ENCODE peak calls at places on chromosomes 12 and 14, in eight cellular contexts. One of them, this sample, is unnamed.

GRCh38 chr12:114400925-114401324 is 5.0 kb downstream of the TBX5 start:
- DNase-seq in activated CD8-positive, alpha-beta T cell treated with anti-CD3 and anti-CD28 coated beads for 36 hours: no peak
- DNase-seq in astrocyte of the spinal cord: no peak
- DNase-seq in lower leg skin: peak; percentile 89
- DNase-seq in GM20000: no peak
- DNase-seq in BE2C: no peak
- DNase-seq in H9: no peak
- DNase-seq in HFFc6: peak; percentile 85
- DNase-seq in this sample: no peak

GRCh38 chr12:1297206-1297605 is 297.2 kb downstream of the FBXL14 start:
- DNase-seq in HFFc6: peak; percentile 50
- DNase-seq in lower leg skin: no peak
- DNase-seq in astrocyte of the spinal cord: peak; percentile 25
- DNase-seq in BE2C: no peak
- DNase-seq in GM20000: no peak
- DNase-seq in H9: no peak
- DNase-seq in activated CD8-positive, alpha-beta T cell treated with anti-CD3 and anti-CD28 coated beads for 36 hours: no peak
- DNase-seq in this sample: no peak

GRCh38 chr14:32110200-32110896 is 33.2 kb downstream of the ARHGAP5 start:
- DNase-seq in BE2C: no peak
- DNase-seq in HFFc6: no peak
- DNase-seq in activated CD8-positive, alpha-beta T cell treated with anti-CD3 and anti-CD28 coated beads for 36 hours: no peak
- DNase-seq in lower leg skin: no peak
- DNase-seq in GM20000: no peak
- DNase-seq in H9: no peak
- DNase-seq in astrocyte of the spinal cord: no peak
- DNase-seq in this sample: no peak

GRCh38 chr12:121036810-121037326 is 2.2 kb downstream of the OASL start:
- DNase-seq in GM20000: no peak
- DNase-seq in H9: no peak
- DNase-seq in BE2C: no peak
- DNase-seq in activated CD8-positive, alpha-beta T cell treated with anti-CD3 and anti-CD28 coated beads for 36 hours: peak; percentile 77
- DNase-seq in lower leg skin: no peak
- DNase-seq in HFFc6: peak; percentile 75
- DNase-seq in astrocyte of the spinal cord: peak; percentile 29
- DNase-seq in this sample: no peak

GRCh38 chr12:55720894-55721444 is 776 bp downstream of the RDH5 start:
- DNase-seq in BE2C: peak; percentile 64
- DNase-seq in GM20000: no peak
- DNase-seq in HFFc6: peak; percentile 98
- DNase-seq in H9: peak; percentile 84
- DNase-seq in lower leg skin: peak; percentile 93
- DNase-seq in astrocyte of the spinal cord: peak; percentile 94
- DNase-seq in activated CD8-positive, alpha-beta T cell treated with anti-CD3 and anti-CD28 coated beads for 36 hours: no peak
- DNase-seq in this sample: no peak

GRCh38 chr12:96421014-96421413 is 20.8 kb upstream of the CDK17 start:
- DNase-seq in BE2C: no peak
- DNase-seq in activated CD8-positive, alpha-beta T cell treated with anti-CD3 and anti-CD28 coated beads for 36 hours: peak; percentile 41
- DNase-seq in H9: no peak
- DNase-seq in HFFc6: no peak
- DNase-seq in astrocyte of the spinal cord: no peak
- DNase-seq in GM20000: no peak
- DNase-seq in lower leg skin: no peak
- DNase-seq in this sample: no peak

GRCh38 chr14:96683575-96684289 is 113.5 kb upstream of the VRK1 start:
- DNase-seq in BE2C: no peak
- DNase-seq in GM20000: no peak
- DNase-seq in HFFc6: no peak
- DNase-seq in H9: no peak
- DNase-seq in activated CD8-positive, alpha-beta T cell treated with anti-CD3 and anti-CD28 coated beads for 36 hours: peak; percentile 14
- DNase-seq in lower leg skin: no peak
- DNase-seq in astrocyte of the spinal cord: no peak
- DNase-seq in this sample: no peak

GRCh38 chr12:96131230-96131788 is 62.9 kb upstream of the ELK3 start:
- DNase-seq in BE2C: no peak
- DNase-seq in HFFc6: no peak
- DNase-seq in astrocyte of the spinal cord: no peak
- DNase-seq in GM20000: no peak
- DNase-seq in lower leg skin: no peak
- DNase-seq in H9: no peak
- DNase-seq in activated CD8-positive, alpha-beta T cell treated with anti-CD3 and anti-CD28 coated beads for 36 hours: no peak
- DNase-seq in this sample: no peak

DNA sequence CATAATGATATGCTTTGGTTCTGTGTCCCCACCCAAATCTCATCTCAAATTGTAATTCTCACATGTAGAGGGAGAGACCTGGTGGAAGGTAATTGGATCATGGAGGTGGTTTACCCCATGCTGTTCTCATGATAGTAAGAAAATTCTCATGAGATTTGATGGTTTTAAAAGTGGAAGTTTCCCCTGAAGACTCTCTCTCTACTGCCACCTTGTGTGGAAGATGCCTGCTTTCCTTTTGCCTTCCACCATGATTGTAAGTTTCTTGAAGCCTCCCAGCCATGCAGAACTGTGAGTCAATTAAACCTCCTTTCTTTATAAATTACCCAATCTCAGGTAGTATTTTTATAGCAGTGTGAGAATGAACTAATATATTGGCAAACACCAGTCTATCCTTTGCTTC is 260.4 kb upstream of the PPFIA2 start:
- DNase-seq in activated CD8-positive, alpha-beta T cell treated with anti-CD3 and anti-CD28 coated beads for 36 hours: peak; percentile 14
- DNase-seq in GM20000: no peak
- DNase-seq in H9: no peak
- DNase-seq in astrocyte of the spinal cord: no peak
- DNase-seq in HFFc6: no peak
- DNase-seq in lower leg skin: no peak
- DNase-seq in BE2C: no peak
- DNase-seq in this sample: no peak
- TF ChIP-seq CTCF in activated CD8-positive, alpha-beta T cell treated with anti-CD3 and anti-CD28 coated beads for 36 hours: no peak
- TF ChIP-seq CTCF in GM20000: no peak
- TF ChIP-seq CTCF in H9: peak; percentile 68
- TF ChIP-seq CTCF in astrocyte of the spinal cord: peak; percentile 35
- TF ChIP-seq CTCF in HFFc6: no peak
- TF ChIP-seq CTCF in lower leg skin: no peak
- TF ChIP-seq CTCF in BE2C: peak; percentile 27
- TF ChIP-seq CTCF in this sample: no peak

GRCh38 chr12:12713932-12714275 is 3.3 kb upstream of the CDKN1B start:
- DNase-seq in astrocyte of the spinal cord: no peak
- DNase-seq in HFFc6: no peak
- DNase-seq in lower leg skin: no peak
- DNase-seq in GM20000: no peak
- DNase-seq in activated CD8-positive, alpha-beta T cell treated with anti-CD3 and anti-CD28 coated beads for 36 hours: no peak
- DNase-seq in BE2C: no peak
- DNase-seq in H9: no peak
- DNase-seq in this sample: no peak

GRCh38 chr12:12715459-12716150 is 1.6 kb upstream of the CDKN1B start:
- DNase-seq in astrocyte of the spinal cord: peak; percentile 34
- DNase-seq in lower leg skin: no peak
- DNase-seq in BE2C: no peak
- DNase-seq in HFFc6: no peak
- DNase-seq in activated CD8-positive, alpha-beta T cell treated with anti-CD3 and anti-CD28 coated beads for 36 hours: peak; percentile 77
- DNase-seq in H9: no peak
- DNase-seq in GM20000: peak; percentile 49
- DNase-seq in this sample: no peak

GRCh38 chr12:12715128-12715458 is 2.1 kb upstream of the CDKN1B start:
- DNase-seq in H9: no peak
- DNase-seq in lower leg skin: no peak
- DNase-seq in activated CD8-positive, alpha-beta T cell treated with anti-CD3 and anti-CD28 coated beads for 36 hours: no peak
- DNase-seq in GM20000: no peak
- DNase-seq in astrocyte of the spinal cord: no peak
- DNase-seq in BE2C: no peak
- DNase-seq in HFFc6: no peak
- DNase-seq in this sample: no peak

GRCh38 chr12:12716151-12716844 is 870 bp upstream of the CDKN1B start:
- DNase-seq in lower leg skin: no peak
- DNase-seq in HFFc6: no peak
- DNase-seq in activated CD8-positive, alpha-beta T cell treated with anti-CD3 and anti-CD28 coated beads for 36 hours: no peak
- DNase-seq in BE2C: no peak
- DNase-seq in H9: no peak
- DNase-seq in astrocyte of the spinal cord: peak; percentile 60
- DNase-seq in GM20000: no peak
- DNase-seq in this sample: no peak

DNA sequence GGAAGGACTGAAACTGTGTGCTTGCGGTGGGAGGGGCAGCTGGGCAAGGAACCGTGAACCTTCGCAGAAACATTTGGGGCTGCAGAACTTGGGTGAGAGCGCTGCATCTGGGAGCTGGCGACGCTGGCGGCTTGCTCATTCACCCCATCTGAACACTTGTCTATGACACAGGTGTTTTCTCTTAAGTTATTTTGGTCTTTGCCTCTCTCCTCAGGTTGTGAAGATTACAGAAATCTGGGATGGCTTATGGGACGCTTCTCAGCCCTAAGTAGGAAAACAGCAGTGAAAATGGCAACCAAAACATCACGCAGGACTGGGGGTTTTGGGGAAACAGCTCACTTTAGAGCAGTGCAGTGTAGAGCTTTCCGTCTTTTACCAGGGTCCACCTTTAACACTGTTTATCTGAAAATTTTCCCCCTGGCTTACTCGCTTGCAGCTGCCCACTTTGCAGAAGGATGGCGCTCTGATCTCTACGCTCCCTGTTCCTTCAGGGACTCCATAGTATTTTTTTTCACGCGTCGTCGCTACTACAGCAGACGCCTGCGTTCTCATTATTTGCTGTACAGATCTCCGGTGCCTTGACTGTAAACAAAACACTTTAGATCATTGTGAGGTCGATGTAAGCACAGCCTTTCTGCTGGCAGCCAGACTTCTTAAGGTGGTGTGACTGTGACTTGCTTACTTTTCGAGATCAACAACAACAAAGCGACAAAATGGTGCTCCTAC is 2.7 kb upstream of the CDKN1B start:
- DNase-seq in GM20000: peak; percentile 58
- DNase-seq in astrocyte of the spinal cord: peak; percentile 38
- DNase-seq in H9: peak; percentile 59
- DNase-seq in lower leg skin: no peak
- DNase-seq in activated CD8-positive, alpha-beta T cell treated with anti-CD3 and anti-CD28 coated beads for 36 hours: peak; percentile 63
- DNase-seq in BE2C: peak; percentile 20
- DNase-seq in HFFc6: no peak
- DNase-seq in this sample: no peak
- TF ChIP-seq CTCF in GM20000: peak; percentile 6
- TF ChIP-seq CTCF in astrocyte of the spinal cord: peak; percentile 52
- TF ChIP-seq CTCF in H9: peak; percentile 52
- TF ChIP-seq CTCF in lower leg skin: no peak
- TF ChIP-seq CTCF in activated CD8-positive, alpha-beta T cell treated with anti-CD3 and anti-CD28 coated beads for 36 hours: peak; percentile 26
- TF ChIP-seq CTCF in BE2C: peak; percentile 45
- TF ChIP-seq CTCF in HFFc6: peak; percentile 44
- TF ChIP-seq CTCF in this sample: peak; percentile 42

GRCh38 chr12:76085159-76085868 is 829 bp upstream of the NAP1L1 start:
- DNase-seq in astrocyte of the spinal cord: peak; percentile 43
- DNase-seq in HFFc6: peak; percentile 14
- DNase-seq in lower leg skin: no peak
- DNase-seq in GM20000: peak; percentile 13
- DNase-seq in H9: no peak
- DNase-seq in activated CD8-positive, alpha-beta T cell treated with anti-CD3 and anti-CD28 coated beads for 36 hours: peak; percentile 77
- DNase-seq in BE2C: no peak
- DNase-seq in this sample: no peak

GRCh38 chr12:76081909-76082308 is 2.6 kb downstream of the NAP1L1 start:
- DNase-seq in H9: no peak
- DNase-seq in astrocyte of the spinal cord: no peak
- DNase-seq in HFFc6: no peak
- DNase-seq in BE2C: no peak
- DNase-seq in activated CD8-positive, alpha-beta T cell treated with anti-CD3 and anti-CD28 coated beads for 36 hours: no peak
- DNase-seq in GM20000: no peak
- DNase-seq in lower leg skin: no peak
- DNase-seq in this sample: no peak

GRCh38 chr12:76083761-76084276 is 666 bp downstream of the NAP1L1 start:
- DNase-seq in H9: peak; percentile 85
- DNase-seq in GM20000: peak; percentile 86
- DNase-seq in astrocyte of the spinal cord: peak; percentile 70
- DNase-seq in activated CD8-positive, alpha-beta T cell treated with anti-CD3 and anti-CD28 coated beads for 36 hours: peak; percentile 85
- DNase-seq in BE2C: peak; percentile 87
- DNase-seq in HFFc6: peak; percentile 33
- DNase-seq in lower leg skin: peak; percentile 94
- DNase-seq in this sample: peak; percentile 20

GRCh38 chr12:76083246-76083735 is 1.2 kb downstream of the NAP1L1 start:
- DNase-seq in BE2C: no peak
- DNase-seq in HFFc6: no peak
- DNase-seq in H9: no peak
- DNase-seq in lower leg skin: no peak
- DNase-seq in astrocyte of the spinal cord: no peak
- DNase-seq in GM20000: no peak
- DNase-seq in activated CD8-positive, alpha-beta T cell treated with anti-CD3 and anti-CD28 coated beads for 36 hours: no peak
- DNase-seq in this sample: no peak

DNA sequence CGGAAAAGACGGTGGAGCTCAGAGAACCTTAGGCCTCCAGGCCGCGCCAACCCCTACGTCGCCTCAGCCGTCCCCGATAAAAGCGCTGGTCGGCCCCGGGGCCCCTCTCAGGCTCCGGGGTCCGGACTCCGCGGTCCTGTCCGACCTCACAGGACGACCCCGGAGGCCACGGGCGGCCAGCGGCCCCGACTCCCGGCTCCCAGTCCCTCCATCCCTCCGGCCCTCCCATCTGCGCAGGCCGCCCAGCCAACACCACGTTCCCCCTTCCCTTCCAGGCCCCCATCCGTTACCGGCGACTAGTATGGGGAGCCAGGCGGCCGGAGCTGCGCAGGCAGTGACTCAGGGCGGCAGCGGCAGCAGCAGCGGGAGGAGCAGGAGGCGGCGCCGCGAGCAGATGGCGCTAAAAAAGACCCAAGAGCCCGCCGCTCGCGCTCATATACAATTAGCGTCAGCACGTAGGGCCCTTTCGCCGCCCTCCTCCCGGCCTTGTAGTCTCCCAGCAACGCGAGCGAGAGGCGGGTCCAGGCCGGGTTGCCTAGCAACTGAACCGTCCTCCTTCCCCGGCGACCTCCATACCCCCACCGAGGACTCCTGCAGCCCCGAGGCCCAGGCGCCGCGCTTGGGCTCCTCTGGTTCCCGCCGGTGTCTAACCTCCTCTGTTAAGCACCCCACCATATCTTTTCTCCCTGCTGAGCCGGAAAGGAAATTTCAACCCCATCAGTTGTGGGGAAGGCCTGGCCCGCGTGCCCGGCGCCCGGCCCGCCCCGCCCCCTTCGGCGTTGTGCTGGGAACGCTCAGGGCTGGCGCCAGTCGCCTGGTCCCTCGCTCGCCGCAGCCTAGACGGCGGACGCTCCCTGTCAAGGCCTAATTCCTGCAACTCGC is at the start of gene NAP1L1:
- DNase-seq in GM20000: peak; percentile 98
- DNase-seq in activated CD8-positive, alpha-beta T cell treated with anti-CD3 and anti-CD28 coated beads for 36 hours: peak; percentile 99
- DNase-seq in lower leg skin: peak; percentile 99
- DNase-seq in BE2C: peak; percentile 99
- DNase-seq in astrocyte of the spinal cord: peak; percentile 99
- DNase-seq in HFFc6: peak; percentile 98
- DNase-seq in H9: peak; percentile 99
- DNase-seq in this sample: peak; percentile 96
- TF ChIP-seq CTCF in GM20000: no peak
- TF ChIP-seq CTCF in activated CD8-positive, alpha-beta T cell treated with anti-CD3 and anti-CD28 coated beads for 36 hours: no peak
- TF ChIP-seq CTCF in lower leg skin: no peak
- TF ChIP-seq CTCF in BE2C: no peak
- TF ChIP-seq CTCF in astrocyte of the spinal cord: no peak
- TF ChIP-seq CTCF in HFFc6: no peak
- TF ChIP-seq CTCF in H9: no peak
- TF ChIP-seq CTCF in this sample: no peak

DNA sequence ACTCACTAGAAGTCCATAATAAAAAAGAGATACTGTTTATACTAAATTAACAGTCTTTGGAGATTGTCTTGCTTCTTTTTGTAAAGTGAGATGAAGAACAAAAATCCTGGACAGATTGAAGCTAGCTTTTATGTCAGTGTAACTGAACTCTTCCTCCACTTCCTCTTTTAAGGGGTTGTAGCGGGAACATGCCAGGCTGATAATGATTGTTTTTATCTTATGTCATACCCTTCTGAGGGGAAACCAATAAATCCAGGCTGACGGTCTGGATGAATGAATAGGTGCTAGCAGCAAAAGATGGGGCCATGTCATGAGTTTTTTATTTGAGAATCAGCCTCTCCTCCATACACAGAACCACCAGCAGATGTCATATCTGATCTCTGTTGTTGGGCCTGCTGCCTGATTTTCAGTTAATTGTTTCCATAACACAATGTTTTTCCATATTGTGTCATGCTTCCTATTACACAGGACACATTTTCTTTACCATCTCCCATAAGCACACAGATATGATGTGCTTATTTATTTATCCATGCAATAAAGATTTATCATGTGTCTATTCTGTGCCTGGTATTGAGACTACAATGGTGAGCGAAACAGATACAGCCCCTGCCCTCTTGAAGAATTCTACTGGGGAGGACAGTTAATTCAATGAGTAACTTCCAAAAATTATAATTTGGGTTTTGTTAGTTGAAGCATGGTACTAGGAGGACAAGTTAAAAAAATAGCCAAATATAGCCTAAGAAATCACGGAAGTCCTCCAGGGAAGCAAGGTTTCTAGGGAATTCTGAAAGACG is 33.5 kb upstream of the CRY1 start:
- DNase-seq in GM20000: no peak
- DNase-seq in activated CD8-positive, alpha-beta T cell treated with anti-CD3 and anti-CD28 coated beads for 36 hours: no peak
- DNase-seq in astrocyte of the spinal cord: peak; percentile 12
- DNase-seq in HFFc6: peak; percentile 2
- DNase-seq in BE2C: peak; percentile 43
- DNase-seq in H9: no peak
- DNase-seq in lower leg skin: no peak
- DNase-seq in this sample: no peak
- TF ChIP-seq CTCF in GM20000: no peak
- TF ChIP-seq CTCF in activated CD8-positive, alpha-beta T cell treated with anti-CD3 and anti-CD28 coated beads for 36 hours: no peak
- TF ChIP-seq CTCF in astrocyte of the spinal cord: peak; percentile 54
- TF ChIP-seq CTCF in HFFc6: peak; percentile 56
- TF ChIP-seq CTCF in BE2C: peak; percentile 62
- TF ChIP-seq CTCF in H9: peak; percentile 60
- TF ChIP-seq CTCF in lower leg skin: no peak
- TF ChIP-seq CTCF in this sample: peak; percentile 59